ENCODE peak calls at places on chromosome 2, in nine cellular contexts. One of them, this sample, is unnamed.

GRCh38 chr2:117973498-117974082 is 40.3 kb downstream of the CCDC93 start:
- DNase-seq in upper lobe of left lung: no peak
- DNase-seq in PC-3: no peak
- DNase-seq in neuronal stem cell: no peak
- DNase-seq in left ventricle myocardium inferior: no peak
- DNase-seq in ovary: no peak
- DNase-seq in dorsolateral prefrontal cortex: no peak
- DNase-seq in GM12878: no peak
- DNase-seq in vagina: no peak
- DNase-seq in this sample: no peak

GRCh38 chr2:37590119-37590571 is 81.3 kb downstream of the CDC42EP3 start:
- DNase-seq in upper lobe of left lung: no peak
- DNase-seq in PC-3: peak; percentile 74
- DNase-seq in neuronal stem cell: no peak
- DNase-seq in left ventricle myocardium inferior: no peak
- DNase-seq in ovary: no peak
- DNase-seq in dorsolateral prefrontal cortex: no peak
- DNase-seq in GM12878: no peak
- DNase-seq in vagina: no peak
- DNase-seq in this sample: no peak

GRCh38 chr2:200367155-200367554 is 60.7 kb downstream of the SPATS2L start:
- DNase-seq in upper lobe of left lung: no peak
- DNase-seq in PC-3: no peak
- DNase-seq in neuronal stem cell: no peak
- DNase-seq in left ventricle myocardium inferior: no peak
- DNase-seq in ovary: no peak
- DNase-seq in dorsolateral prefrontal cortex: no peak
- DNase-seq in GM12878: no peak
- DNase-seq in vagina: no peak
- DNase-seq in this sample: no peak

GRCh38 chr2:96801464-96802280 is 14.4 kb upstream of the CNNM3 start:
- DNase-seq in upper lobe of left lung: no peak
- DNase-seq in PC-3: no peak
- DNase-seq in neuronal stem cell: no peak
- DNase-seq in left ventricle myocardium inferior: no peak
- DNase-seq in ovary: no peak
- DNase-seq in dorsolateral prefrontal cortex: no peak
- DNase-seq in GM12878: no peak
- DNase-seq in vagina: no peak
- DNase-seq in this sample: no peak

GRCh38 chr2:6343076-6343475 is 522.6 kb downstream of the CMPK2 start:
- DNase-seq in upper lobe of left lung: no peak
- DNase-seq in PC-3: no peak
- DNase-seq in neuronal stem cell: no peak
- DNase-seq in left ventricle myocardium inferior: no peak
- DNase-seq in ovary: no peak
- DNase-seq in dorsolateral prefrontal cortex: no peak
- DNase-seq in GM12878: no peak
- DNase-seq in vagina: no peak
- DNase-seq in this sample: no peak

GRCh38 chr2:24792542-24792873 is 683 bp downstream of the PTRHD1 start:
- DNase-seq in upper lobe of left lung: no peak
- DNase-seq in PC-3: no peak
- DNase-seq in neuronal stem cell: no peak
- DNase-seq in left ventricle myocardium inferior: no peak
- DNase-seq in ovary: no peak
- DNase-seq in dorsolateral prefrontal cortex: no peak
- DNase-seq in GM12878: no peak
- DNase-seq in vagina: no peak
- DNase-seq in this sample: no peak

GRCh38 chr2:241799522-241800197 is 9.3 kb upstream of the NEU4 start:
- DNase-seq in upper lobe of left lung: no peak
- DNase-seq in PC-3: no peak
- DNase-seq in neuronal stem cell: no peak
- DNase-seq in left ventricle myocardium inferior: no peak
- DNase-seq in ovary: peak; percentile 8
- DNase-seq in dorsolateral prefrontal cortex: no peak
- DNase-seq in GM12878: no peak
- DNase-seq in vagina: peak; percentile 94
- DNase-seq in this sample: no peak

GRCh38 chr2:85537600-85538506 is 1.1 kb upstream of the MAT2A start:
- DNase-seq in upper lobe of left lung: peak; percentile 77
- DNase-seq in PC-3: peak; percentile 31
- DNase-seq in neuronal stem cell: peak; percentile 51
- DNase-seq in left ventricle myocardium inferior: peak; percentile 58
- DNase-seq in ovary: peak; percentile 74
- DNase-seq in dorsolateral prefrontal cortex: peak; percentile 59
- DNase-seq in GM12878: no peak
- DNase-seq in vagina: no peak
- DNase-seq in this sample: peak; percentile 83

GRCh38 chr2:67213270-67213670 is 183.9 kb upstream of the ETAA1 start:
- DNase-seq in upper lobe of left lung: no peak
- DNase-seq in PC-3: no peak
- DNase-seq in neuronal stem cell: no peak
- DNase-seq in left ventricle myocardium inferior: no peak
- DNase-seq in ovary: no peak
- DNase-seq in dorsolateral prefrontal cortex: no peak
- DNase-seq in GM12878: no peak
- DNase-seq in vagina: no peak
- DNase-seq in this sample: no peak

GRCh38 chr2:176085861-176086771 is 2.4 kb upstream of the EVX2 start:
- DNase-seq in upper lobe of left lung: no peak
- DNase-seq in PC-3: peak; percentile 49
- DNase-seq in neuronal stem cell: no peak
- DNase-seq in left ventricle myocardium inferior: no peak
- DNase-seq in ovary: no peak
- DNase-seq in dorsolateral prefrontal cortex: no peak
- DNase-seq in GM12878: no peak
- DNase-seq in vagina: no peak
- DNase-seq in this sample: peak; percentile 66

GRCh38 chr2:68994864-68995263 is 18.1 kb upstream of the ANTXR1 start:
- DNase-seq in upper lobe of left lung: no peak
- DNase-seq in PC-3: peak; percentile 91
- DNase-seq in neuronal stem cell: no peak
- DNase-seq in left ventricle myocardium inferior: peak; percentile 63
- DNase-seq in ovary: no peak
- DNase-seq in dorsolateral prefrontal cortex: no peak
- DNase-seq in GM12878: no peak
- DNase-seq in vagina: no peak
- DNase-seq in this sample: peak; percentile 63

GRCh38 chr2:84231474-84231873 is 227.6 kb downstream of the SUCLG1 start:
- DNase-seq in upper lobe of left lung: no peak
- DNase-seq in PC-3: no peak
- DNase-seq in neuronal stem cell: no peak
- DNase-seq in left ventricle myocardium inferior: no peak
- DNase-seq in ovary: no peak
- DNase-seq in dorsolateral prefrontal cortex: no peak
- DNase-seq in GM12878: no peak
- DNase-seq in vagina: no peak
- DNase-seq in this sample: no peak

GRCh38 chr2:41326801-41327200 is 721.0 kb upstream of the PKDCC start:
- DNase-seq in upper lobe of left lung: no peak
- DNase-seq in PC-3: no peak
- DNase-seq in neuronal stem cell: peak; percentile 32
- DNase-seq in left ventricle myocardium inferior: no peak
- DNase-seq in ovary: no peak
- DNase-seq in dorsolateral prefrontal cortex: no peak
- DNase-seq in GM12878: no peak
- DNase-seq in vagina: no peak
- DNase-seq in this sample: no peak

GRCh38 chr2:11405599-11406491 is 60.1 kb downstream of the E2F6 start:
- DNase-seq in upper lobe of left lung: no peak
- DNase-seq in PC-3: no peak
- DNase-seq in neuronal stem cell: no peak
- DNase-seq in left ventricle myocardium inferior: no peak
- DNase-seq in ovary: no peak
- DNase-seq in dorsolateral prefrontal cortex: no peak
- DNase-seq in GM12878: no peak
- DNase-seq in vagina: no peak
- DNase-seq in this sample: no peak

GRCh38 chr2:160963957-160964356 is 196.3 kb upstream of the TANK start:
- DNase-seq in upper lobe of left lung: no peak
- DNase-seq in PC-3: no peak
- DNase-seq in neuronal stem cell: no peak
- DNase-seq in left ventricle myocardium inferior: no peak
- DNase-seq in ovary: no peak
- DNase-seq in dorsolateral prefrontal cortex: no peak
- DNase-seq in GM12878: no peak
- DNase-seq in vagina: no peak
- DNase-seq in this sample: no peak

GRCh38 chr2:182240862-182241371 is 185.9 kb downstream of the PDE1A start:
- DNase-seq in upper lobe of left lung: peak; percentile 22
- DNase-seq in PC-3: peak; percentile 43
- DNase-seq in neuronal stem cell: no peak
- DNase-seq in left ventricle myocardium inferior: no peak
- DNase-seq in ovary: no peak
- DNase-seq in dorsolateral prefrontal cortex: no peak
- DNase-seq in GM12878: peak; percentile 62
- DNase-seq in vagina: no peak
- DNase-seq in this sample: no peak

GRCh38 chr2:17580319-17580715 is 39.8 kb downstream of the VSNL1 start:
- DNase-seq in upper lobe of left lung: no peak
- DNase-seq in PC-3: no peak
- DNase-seq in neuronal stem cell: no peak
- DNase-seq in left ventricle myocardium inferior: no peak
- DNase-seq in ovary: no peak
- DNase-seq in dorsolateral prefrontal cortex: no peak
- DNase-seq in GM12878: no peak
- DNase-seq in vagina: no peak
- DNase-seq in this sample: no peak

GRCh38 chr2:237718277-237718634 is 80.3 kb upstream of the RBM44 start:
- DNase-seq in upper lobe of left lung: no peak
- DNase-seq in PC-3: no peak
- DNase-seq in neuronal stem cell: no peak
- DNase-seq in left ventricle myocardium inferior: no peak
- DNase-seq in ovary: no peak
- DNase-seq in dorsolateral prefrontal cortex: no peak
- DNase-seq in GM12878: no peak
- DNase-seq in vagina: no peak
- DNase-seq in this sample: no peak

DNA sequence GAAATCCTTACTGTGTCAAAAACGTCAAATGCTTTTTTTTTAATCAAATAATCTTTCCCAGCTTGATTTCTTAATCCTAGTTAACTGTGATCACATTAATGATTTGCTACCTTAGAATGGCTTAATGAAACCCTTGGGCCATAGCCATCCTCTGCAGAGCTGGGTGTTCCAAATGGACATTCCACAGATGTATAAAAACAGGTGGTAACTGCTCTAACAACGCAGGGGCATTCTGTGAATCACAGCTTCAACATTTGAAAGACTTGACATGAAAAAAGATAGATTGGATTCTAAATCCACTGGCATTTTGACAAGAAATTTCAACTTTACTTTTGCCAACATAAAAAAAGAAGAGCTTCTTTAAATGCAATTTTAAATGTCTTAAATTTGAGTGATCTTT is 69.8 kb upstream of the RASGRP3 start:
- DNase-seq in upper lobe of left lung: no peak
- DNase-seq in PC-3: no peak
- DNase-seq in neuronal stem cell: no peak
- DNase-seq in left ventricle myocardium inferior: no peak
- DNase-seq in ovary: no peak
- DNase-seq in dorsolateral prefrontal cortex: no peak
- DNase-seq in GM12878: no peak
- DNase-seq in vagina: no peak
- DNase-seq in this sample: no peak
- H3K27ac ChIP-seq in upper lobe of left lung: no peak overlapping the region
- H3K27ac ChIP-seq in PC-3: no peak overlapping the region
- H3K27ac ChIP-seq in neuronal stem cell: no peak overlapping the region
- H3K27ac ChIP-seq in left ventricle myocardium inferior: no peak overlapping the region
- H3K27ac ChIP-seq in ovary: no peak overlapping the region
- H3K27ac ChIP-seq in dorsolateral prefrontal cortex: no peak overlapping the region
- H3K27ac ChIP-seq in GM12878: no peak overlapping the region
- H3K27ac ChIP-seq in vagina: no peak overlapping the region
- H3K27ac ChIP-seq in this sample: no peak overlapping the region

GRCh38 chr2:219246559-219246958 is 1.3 kb downstream of the STK16 start:
- DNase-seq in upper lobe of left lung: no peak
- DNase-seq in PC-3: no peak
- DNase-seq in neuronal stem cell: no peak
- DNase-seq in left ventricle myocardium inferior: no peak
- DNase-seq in ovary: no peak
- DNase-seq in dorsolateral prefrontal cortex: no peak
- DNase-seq in GM12878: no peak
- DNase-seq in vagina: no peak
- DNase-seq in this sample: no peak
- H3K27ac ChIP-seq in upper lobe of left lung: peak overlapping the region; percentile 96
- H3K27ac ChIP-seq in PC-3: no peak overlapping the region
- H3K27ac ChIP-seq in neuronal stem cell: no peak overlapping the region
- H3K27ac ChIP-seq in left ventricle myocardium inferior: peak overlapping the region; percentile 93
- H3K27ac ChIP-seq in ovary: no peak overlapping the region
- H3K27ac ChIP-seq in dorsolateral prefrontal cortex: no peak overlapping the region
- H3K27ac ChIP-seq in GM12878: no peak overlapping the region
- H3K27ac ChIP-seq in vagina: peak overlapping the region; percentile 94
- H3K27ac ChIP-seq in this sample: peak overlapping the region; percentile 92

GRCh38 chr2:207129821-207130220 is 35.9 kb downstream of the KLF7 start:
- DNase-seq in upper lobe of left lung: no peak
- DNase-seq in PC-3: no peak
- DNase-seq in neuronal stem cell: no peak
- DNase-seq in left ventricle myocardium inferior: no peak
- DNase-seq in ovary: no peak
- DNase-seq in dorsolateral prefrontal cortex: no peak
- DNase-seq in GM12878: no peak
- DNase-seq in vagina: no peak
- DNase-seq in this sample: no peak
- H3K27ac ChIP-seq in upper lobe of left lung: peak overlapping the region; percentile 77
- H3K27ac ChIP-seq in PC-3: no peak overlapping the region
- H3K27ac ChIP-seq in neuronal stem cell: no peak overlapping the region
- H3K27ac ChIP-seq in left ventricle myocardium inferior: peak overlapping the region; percentile 100
- H3K27ac ChIP-seq in ovary: no peak overlapping the region
- H3K27ac ChIP-seq in dorsolateral prefrontal cortex: peak overlapping the region; percentile 3
- H3K27ac ChIP-seq in GM12878: no peak overlapping the region
- H3K27ac ChIP-seq in vagina: no peak overlapping the region
- H3K27ac ChIP-seq in this sample: peak overlapping the region; percentile 35

GRCh38 chr2:64730551-64731305 is 77.0 kb upstream of the SERTAD2 start:
- DNase-seq in upper lobe of left lung: peak; percentile 86
- DNase-seq in PC-3: peak; percentile 36
- DNase-seq in neuronal stem cell: no peak
- DNase-seq in left ventricle myocardium inferior: peak; percentile 38
- DNase-seq in ovary: peak; percentile 59
- DNase-seq in dorsolateral prefrontal cortex: peak; percentile 67
- DNase-seq in GM12878: peak; percentile 69
- DNase-seq in vagina: no peak
- DNase-seq in this sample: peak; percentile 86

GRCh38 chr2:64731306-64731654 is 77.6 kb upstream of the SERTAD2 start:
- DNase-seq in upper lobe of left lung: no peak
- DNase-seq in PC-3: no peak
- DNase-seq in neuronal stem cell: no peak
- DNase-seq in left ventricle myocardium inferior: no peak
- DNase-seq in ovary: no peak
- DNase-seq in dorsolateral prefrontal cortex: no peak
- DNase-seq in GM12878: no peak
- DNase-seq in vagina: no peak
- DNase-seq in this sample: no peak

GRCh38 chr2:64732153-64732552 is 78.4 kb upstream of the SERTAD2 start:
- DNase-seq in upper lobe of left lung: no peak
- DNase-seq in PC-3: no peak
- DNase-seq in neuronal stem cell: no peak
- DNase-seq in left ventricle myocardium inferior: no peak
- DNase-seq in ovary: no peak
- DNase-seq in dorsolateral prefrontal cortex: no peak
- DNase-seq in GM12878: no peak
- DNase-seq in vagina: no peak
- DNase-seq in this sample: no peak

GRCh38 chr2:64735504-64735903 is 81.8 kb upstream of the SERTAD2 start:
- DNase-seq in upper lobe of left lung: no peak
- DNase-seq in PC-3: no peak
- DNase-seq in neuronal stem cell: no peak
- DNase-seq in left ventricle myocardium inferior: no peak
- DNase-seq in ovary: no peak
- DNase-seq in dorsolateral prefrontal cortex: no peak
- DNase-seq in GM12878: no peak
- DNase-seq in vagina: no peak
- DNase-seq in this sample: no peak

GRCh38 chr2:64731746-64732145 is 78.0 kb upstream of the SERTAD2 start:
- DNase-seq in upper lobe of left lung: peak; percentile 45
- DNase-seq in PC-3: no peak
- DNase-seq in neuronal stem cell: no peak
- DNase-seq in left ventricle myocardium inferior: no peak
- DNase-seq in ovary: no peak
- DNase-seq in dorsolateral prefrontal cortex: no peak
- DNase-seq in GM12878: no peak
- DNase-seq in vagina: no peak
- DNase-seq in this sample: no peak
- H3K27ac ChIP-seq in upper lobe of left lung: peak overlapping the region; percentile 84
- H3K27ac ChIP-seq in PC-3: no peak overlapping the region
- H3K27ac ChIP-seq in neuronal stem cell: no peak overlapping the region
- H3K27ac ChIP-seq in left ventricle myocardium inferior: peak overlapping the region; percentile 83
- H3K27ac ChIP-seq in ovary: peak overlapping the region; percentile 74
- H3K27ac ChIP-seq in dorsolateral prefrontal cortex: peak overlapping the region; percentile 83
- H3K27ac ChIP-seq in GM12878: peak overlapping the region; percentile 83
- H3K27ac ChIP-seq in vagina: peak overlapping the region; percentile 83
- H3K27ac ChIP-seq in this sample: peak overlapping the region; percentile 46